ENCODE peak calls at places on chromosomes 12 and 14, in four cellular contexts. L, I, D and J are unnamed samples.

GRCh38 chr12:91565246-91565645 is 382.6 kb upstream of the DCN start:
- DNase-seq in L (no peak), I (no peak), D (no peak), J (no peak)

GRCh38 chr12:25364529-25365339 is 114.0 kb upstream of the KRAS start:
- DNase-seq in L (no peak), I (no peak), D (no peak), J (no peak)

GRCh38 chr12:130111965-130112496 is 50.2 kb upstream of the FZD10 start:
- DNase-seq in L (no peak), I (no peak), D (no peak), J (no peak)

GRCh38 chr14:97218336-97218712 is 421.1 kb downstream of the VRK1 start:
- DNase-seq in L (no peak), I (no peak), D (no peak), J (no peak)

GRCh38 chr12:95339086-95339788 is 121.6 kb downstream of the VEZT start:
- DNase-seq in L (no peak), I (no peak), D (no peak), J (no peak)

GRCh38 chr12:30725739-30726138 is 29.0 kb downstream of the CAPRIN2 start:
- DNase-seq in L (no peak), I (no peak), D (peak), J (no peak)

GRCh38 chr12:20808521-20808920 is 2.0 kb upstream of the SLCO1B3 start:
- DNase-seq in L (no peak), I (no peak), D (no peak), J (no peak)

GRCh38 chr12:86513206-86513605 is 257.0 kb upstream of the MGAT4C start:
- DNase-seq in L (no peak), I (no peak), D (no peak), J (no peak)

GRCh38 chr14:95183082-95183481 is 25.8 kb upstream of the DICER1 start:
- DNase-seq in L (no peak), I (no peak), D (no peak), J (no peak)

GRCh38 chr14:105475269-105475915 is 771 bp downstream of the CRIP2 start:
- DNase-seq in L (peak), I (peak), D (no peak), J (no peak)

GRCh38 chr14:43359317-43359716 is 1147.8 kb downstream of the FSCB start:
- DNase-seq in L (no peak), I (no peak), D (no peak), J (no peak)

GRCh38 chr14:98909251-98909944 is 362.6 kb downstream of the BCL11B start:
- DNase-seq in L (no peak), I (no peak), D (peak), J (peak)

GRCh38 chr14:74649167-74649566 is 37.1 kb upstream of the LTBP2 start:
- DNase-seq in L (no peak), I (no peak), D (no peak), J (no peak)

GRCh38 chr12:66446276-66446675 is 144.0 kb downstream of the HELB start:
- DNase-seq in L (no peak), I (no peak), D (no peak), J (no peak)

GRCh38 chr12:3972576-3972975 is 99.4 kb upstream of the PARP11 start:
- DNase-seq in L (no peak), I (no peak), D (no peak), J (no peak)

GRCh38 chr12:124259168-124260066 is 35.5 kb upstream of the RFLNA start:
- DNase-seq in L (no peak), I (no peak), D (no peak), J (no peak)

GRCh38 chr14:56170028-56170427 is 51.8 kb downstream of the PELI2 start:
- DNase-seq in L (no peak), I (no peak), D (no peak), J (no peak)

GRCh38 chr14:92729632-92730358 is 18.6 kb downstream of the LGMN start:
- DNase-seq in L (no peak), I (no peak), D (no peak), J (no peak)

GRCh38 chr14:101323111-101323510 is 238.2 kb upstream of the DIO3 start:
- DNase-seq in L (no peak), I (no peak), D (no peak), J (no peak)

GRCh38 chr14:50545618-50546017 is 13.2 kb upstream of the MAP4K5 start:
- DNase-seq in L (no peak), I (no peak), D (no peak), J (no peak)

GRCh38 chr14:104843442-104844305 is 21.4 kb upstream of the CEP170B start:
- DNase-seq in L (no peak), I (no peak), D (no peak), J (no peak)

GRCh38 chr12:64655141-64655540 is 44.8 kb downstream of the RASSF3 start:
- DNase-seq in L (no peak), I (no peak), D (no peak), J (no peak)

GRCh38 chr14:35336171-35337073 is 44.2 kb downstream of the PSMA6 start:
- DNase-seq in L (no peak), I (peak), D (no peak), J (peak)

GRCh38 chr14:74907744-74908143 is 15.3 kb downstream of the RPS6KL1 start:
- DNase-seq in L (no peak), I (no peak), D (no peak), J (no peak)

GRCh38 chr14:74548881-74549280 is 55.3 kb downstream of the ISCA2 start:
- DNase-seq in L (no peak), I (peak), D (no peak), J (no peak)

GRCh38 chr14:101992708-101993107 is 28.3 kb downstream of the DYNC1H1 start:
- DNase-seq in L (no peak), I (peak), D (no peak), J (peak)

GRCh38 chr14:84403585-84403984 is 1126.4 kb upstream of the FLRT2 start:
- DNase-seq in L (no peak), I (no peak), D (no peak), J (no peak)

GRCh38 chr14:103548463-103549351 is 13.8 kb downstream of the BAG5 start:
- DNase-seq in L (no peak), I (peak), D (no peak), J (no peak)

GRCh38 chr14:81127785-81128184 is 93.0 kb downstream of the GTF2A1 start:
- DNase-seq in L (no peak), I (no peak), D (no peak), J (no peak)

GRCh38 chr12:3882896-3883564 is 9.8 kb upstream of the PARP11 start:
- DNase-seq in L (no peak), I (no peak), D (no peak), J (no peak)

GRCh38 chr12:125314051-125314882 is 249.0 kb downstream of the AACS start:
- DNase-seq in L (no peak), I (peak), D (no peak), J (no peak)

GRCh38 chr14:71168564-71168963 is 261.3 kb downstream of the PCNX1 start:
- DNase-seq in L (no peak), I (no peak), D (no peak), J (no peak)

GRCh38 chr12:123010681-123011080 is 30.2 kb downstream of the ARL6IP4 start:
- DNase-seq in L (no peak), I (no peak), D (no peak), J (no peak)

GRCh38 chr14:23242076-23242475 is 4.3 kb downstream of the RNF212B start:
- DNase-seq in L (no peak), I (no peak), D (no peak), J (no peak)

GRCh38 chr12:54140958-54141388 is 47.8 kb downstream of the SMUG1 start:
- DNase-seq in L (no peak), I (peak), D (no peak), J (no peak)